ENCODE peak calls at places on chromosomes 13 and 19, in six cellular contexts. G is BJ, X is cardiac fibroblast, T is cardiac muscle cell, J is fibroblast of the aortic adventitia, H is fibroblast of lung. V is an unnamed sample.

GRCh38 chr19:4717191-4717965 is 6.3 kb downstream of the DPP9 start:
- DNase-seq in G (no peak), T (peak), X (peak), H (peak), J (peak), V (peak)

GRCh38 chr19:4343845-4344713 is 717 bp downstream of the MPND start:
- DNase-seq in J (no peak), X (no peak), G (no peak), H (no peak), T (no peak), V (no peak)

GRCh38 chr13:106340249-106340648 is 195.2 kb downstream of the EFNB2 start:
- DNase-seq in G (no peak), T (no peak), H (no peak), X (no peak), J (no peak), V (no peak)

GRCh38 chr19:38304866-38305429 is 897 bp downstream of the C19orf33 start:
- DNase-seq in J (no peak), G (no peak), H (no peak), X (peak), T (no peak), V (peak)

GRCh38 chr19:47444388-47444821 is 25.1 kb upstream of the MEIS3 start:
- DNase-seq in G (no peak), X (no peak), H (no peak), T (no peak), J (no peak), V (no peak)

GRCh38 chr13:30257433-30258099 is 49.8 kb downstream of the KATNAL1 start:
- DNase-seq in X (no peak), G (no peak), J (peak), H (no peak), T (no peak), V (no peak)

GRCh38 chr19:7292352-7292949 is 1.8 kb downstream of the INSR start:
- DNase-seq in G (no peak), J (no peak), H (no peak), X (no peak), T (no peak), V (no peak)

GRCh38 chr19:34269968-34270621 is 15.7 kb downstream of the GARRE1 start:
- DNase-seq in T (peak), X (peak), H (peak), G (peak), J (peak), V (peak)

GRCh38 chr19:17538684-17539287 is 16.7 kb upstream of the COLGALT1 start:
- DNase-seq in H (no peak), G (no peak), T (no peak), J (no peak), X (no peak), V (no peak)

DNA sequence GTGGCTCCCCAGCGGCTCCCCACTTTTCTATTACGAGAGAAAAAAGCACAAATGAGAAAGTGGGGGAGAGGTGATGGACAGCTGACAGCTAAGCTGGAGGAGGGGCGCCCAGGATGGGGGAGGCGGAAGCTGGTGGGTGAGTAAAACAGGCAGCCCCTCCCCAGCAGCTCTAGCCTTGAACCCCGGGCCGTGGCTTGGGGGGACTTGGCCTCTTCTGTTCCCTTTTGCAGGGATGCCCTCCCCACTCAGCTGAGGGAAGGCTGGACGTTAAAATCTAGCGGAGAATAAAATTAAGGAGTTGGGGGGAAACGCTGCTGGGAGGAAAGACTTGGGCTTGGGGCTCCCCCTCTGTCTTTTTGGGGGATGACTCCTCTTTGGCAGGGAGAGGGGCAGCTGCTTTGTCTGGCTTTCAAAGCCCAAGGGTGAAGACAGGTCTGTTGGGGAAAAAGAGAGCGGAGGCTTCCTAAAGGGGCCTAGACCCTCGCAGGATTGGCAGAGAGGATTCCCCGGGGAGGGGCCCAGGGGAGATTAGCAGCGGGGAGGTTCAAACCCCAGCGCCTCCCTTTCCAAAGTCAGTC is 1.4 kb upstream of the SAMD1 start:
- DNase-seq in X (no peak), T (no peak), J (no peak), H (no peak), G (no peak), V (no peak)
- TF ChIP-seq CTCF in X (no peak), T (no peak), J (no peak), H (no peak), G (peak), V (no peak)

GRCh38 chr13:114121496-114122466 is 10.6 kb downstream of the RASA3 start:
- DNase-seq in G (no peak), J (no peak), X (no peak), H (no peak), T (no peak), V (no peak)

GRCh38 chr13:114119196-114119595 is 13.2 kb downstream of the RASA3 start:
- DNase-seq in X (peak), T (peak), G (peak), J (peak), H (peak), V (peak)

GRCh38 chr13:114118763-114119123 is 13.7 kb downstream of the RASA3 start:
- DNase-seq in J (peak), X (peak), H (peak), G (no peak), T (peak), V (no peak)

GRCh38 chr13:114122591-114123211 is 9.7 kb downstream of the RASA3 start:
- DNase-seq in X (no peak), J (no peak), T (no peak), H (no peak), G (no peak), V (no peak)

GRCh38 chr13:114120486-114121430 is 11.7 kb downstream of the RASA3 start:
- DNase-seq in J (no peak), G (no peak), T (no peak), H (no peak), X (no peak), V (no peak)
- H3K4me3 ChIP-seq in J (no peak), G (no peak), T (no peak), H (no peak), X (no peak), V (no peak)

DNA sequence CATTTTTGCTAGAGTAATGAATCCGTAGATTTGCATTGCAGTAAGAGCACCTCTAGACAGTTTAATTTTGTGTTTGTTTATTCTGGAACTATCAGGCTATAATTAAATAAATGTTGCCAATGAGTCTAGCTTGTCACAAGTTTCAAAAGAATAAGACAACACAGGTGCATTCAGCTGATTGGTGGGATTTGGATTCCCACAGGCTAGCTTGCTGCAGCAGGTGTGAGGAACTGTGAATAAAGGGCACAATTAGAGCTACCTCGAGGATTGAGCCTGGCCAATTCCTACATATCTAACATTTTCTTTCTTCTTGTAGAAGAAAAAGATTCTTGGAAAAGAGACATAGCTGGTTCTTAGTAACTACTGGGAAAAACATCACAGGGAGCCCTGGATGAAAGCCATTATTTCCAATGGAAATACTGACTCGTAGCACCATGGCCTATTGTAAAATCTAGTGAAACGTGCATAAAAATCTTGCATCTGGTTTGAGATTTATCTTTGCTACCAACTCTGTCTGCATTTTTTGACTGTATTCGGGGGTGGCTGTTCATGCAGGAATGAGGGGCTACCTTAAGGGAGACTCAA is 360.9 kb downstream of the FGF9 start:
- DNase-seq in T (no peak), X (no peak), H (no peak), G (peak), J (no peak), V (no peak)
- TF ChIP-seq CTCF in T (no peak), X (no peak), H (no peak), G (no peak), J (no peak), V (no peak)

GRCh38 chr19:54188224-54188871 is 1.0 kb downstream of the MBOAT7 start:
- DNase-seq in G (no peak), J (peak), X (peak), H (no peak), T (peak), V (peak)
- H3K4me3 ChIP-seq in G (peak), J (peak), X (peak), H (peak), T (peak), V (peak)

GRCh38 chr13:26377038-26377437 is 123.1 kb downstream of the CDK8 start:
- DNase-seq in H (no peak), G (no peak), X (peak), J (peak), T (peak), V (peak)
- TF ChIP-seq CTCF in H (peak), G (peak), X (peak), J (peak), T (peak), V (peak)

GRCh38 chr13:46170268-46170667 is 11.7 kb downstream of the LCP1 start:
- DNase-seq in T (no peak), J (no peak), H (no peak), G (no peak), X (no peak), V (no peak)
- H3K4me3 ChIP-seq in T (no peak), J (no peak), H (no peak), G (no peak), X (no peak), V (no peak)

GRCh38 chr13:74062933-74063332 is 71.3 kb downstream of the KLF12 start:
- DNase-seq in J (peak), H (peak), X (peak), T (peak), G (no peak), V (no peak)
- TF ChIP-seq CTCF in J (no peak), H (no peak), X (no peak), T (no peak), G (no peak), V (no peak)

DNA sequence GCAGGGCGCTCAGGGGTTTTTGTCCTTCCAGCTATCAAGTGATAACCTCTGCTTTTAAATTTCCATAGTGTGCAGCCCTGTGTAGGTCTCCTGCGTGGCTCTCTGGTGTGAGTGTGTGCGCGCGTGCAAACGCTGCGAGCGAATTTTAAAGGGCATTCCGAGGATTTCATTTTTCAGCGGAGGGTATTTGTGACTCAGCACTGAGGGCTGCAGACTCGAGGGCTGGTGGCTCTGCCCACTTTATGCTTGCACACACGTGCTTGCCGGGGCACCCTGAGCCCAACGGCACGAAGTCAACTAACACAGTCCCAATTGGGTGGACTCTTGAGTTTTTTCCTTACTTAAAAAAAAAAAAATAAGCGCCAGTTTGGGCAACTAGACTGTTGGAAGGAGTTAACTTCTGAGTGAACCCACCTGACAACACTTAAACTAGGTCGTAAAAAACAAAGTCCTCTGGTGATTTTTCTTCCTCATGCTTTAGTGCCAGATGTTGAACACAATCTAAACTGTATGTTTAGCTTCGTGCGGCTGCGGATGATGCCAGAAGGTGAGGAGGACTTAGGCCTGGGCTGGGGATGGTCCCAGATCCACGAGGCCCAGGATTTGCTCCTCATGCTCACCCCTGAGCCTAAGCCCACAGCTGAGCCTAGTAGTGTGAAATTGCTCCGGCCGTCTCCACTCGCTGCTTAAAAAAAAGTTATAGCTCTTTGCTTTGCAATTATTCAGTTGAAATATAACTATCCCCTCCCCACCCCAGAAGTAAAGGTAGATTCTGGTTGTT is 2.1 kb downstream of the FGF9 start:
- DNase-seq in J (no peak), H (no peak), T (no peak), G (no peak), X (no peak), V (no peak)
- H3K4me3 ChIP-seq in J (peak), H (no peak), T (peak), G (peak), X (no peak), V (no peak)